ENCODE peak calls at places on chromosomes 13 and 19, in six cellular contexts. F is PC-3, X is Peyer's patch, T is IMR-90, S is keratinocyte, N is psoas muscle. D is an unnamed sample. For H3K36me3 and H3K4me1, the result is how much of the 10 kb centered on the place peaks cover.

GRCh38 chr13:20882206-20882605 is 20.3 kb downstream of the XPO4 start:
- DNase-seq in F (no peak), X (no peak), T (peak), S (no peak), N (no peak), D (no peak)

GRCh38 chr13:71240906-71241305 is 626.1 kb downstream of the DACH1 start:
- DNase-seq in F (peak), X (no peak), T (no peak), S (no peak), N (no peak), D (no peak)

GRCh38 chr13:103883152-103883551 is 816.9 kb upstream of the SLC10A2 start:
- DNase-seq in F (peak), X (peak), T (peak), S (no peak), N (peak), D (peak)

GRCh38 chr19:812049-812816 is 9.5 kb downstream of the PLPPR3 start:
- DNase-seq in F (no peak), X (no peak), T (no peak), S (no peak), N (no peak), D (no peak)

GRCh38 chr13:78147905-78148304 is 229.3 kb upstream of the EDNRB start:
- DNase-seq in F (peak), X (no peak), T (peak), S (no peak), N (no peak), D (no peak)

GRCh38 chr13:46735425-46735824 is 61.5 kb downstream of the ESD start:
- DNase-seq in F (no peak), X (no peak), T (no peak), S (no peak), N (no peak), D (no peak)

GRCh38 chr19:8322638-8322997 is 1.3 kb downstream of the RPS28 start:
- DNase-seq in F (no peak), X (no peak), T (no peak), S (no peak), N (no peak), D (no peak)

GRCh38 chr19:51777570-51778460 is 16.8 kb downstream of the FPR2 start:
- DNase-seq in F (peak), X (no peak), T (peak), S (no peak), N (peak), D (no peak)

GRCh38 chr13:101474419-101474957 is 22.0 kb downstream of the ITGBL1 start:
- DNase-seq in F (peak), X (no peak), T (peak), S (no peak), N (no peak), D (no peak)

GRCh38 chr13:98768522-98768921 is 16.1 kb upstream of the SLC15A1 start:
- DNase-seq in F (no peak), X (no peak), T (no peak), S (no peak), N (no peak), D (no peak)
- H3K36me3 ChIP-seq in F (under half), X (under half), T (under half), S (under half), N (under half), D (under half)

GRCh38 chr19:48250290-48251025 is 5.3 kb downstream of the CARD8 start:
- DNase-seq in F (no peak), X (no peak), T (no peak), S (no peak), N (no peak), D (no peak)

GRCh38 chr19:48252625-48253024 is 3.1 kb downstream of the CARD8 start:
- DNase-seq in F (no peak), X (no peak), T (no peak), S (no peak), N (no peak), D (no peak)

GRCh38 chr19:48255376-48256303 is at the start of gene CARD8:
- DNase-seq in F (peak), X (peak), T (peak), S (no peak), N (peak), D (peak)

GRCh38 chr19:48254529-48254970 is 1.2 kb downstream of the CARD8 start:
- DNase-seq in F (no peak), X (no peak), T (no peak), S (no peak), N (no peak), D (no peak)

DNA sequence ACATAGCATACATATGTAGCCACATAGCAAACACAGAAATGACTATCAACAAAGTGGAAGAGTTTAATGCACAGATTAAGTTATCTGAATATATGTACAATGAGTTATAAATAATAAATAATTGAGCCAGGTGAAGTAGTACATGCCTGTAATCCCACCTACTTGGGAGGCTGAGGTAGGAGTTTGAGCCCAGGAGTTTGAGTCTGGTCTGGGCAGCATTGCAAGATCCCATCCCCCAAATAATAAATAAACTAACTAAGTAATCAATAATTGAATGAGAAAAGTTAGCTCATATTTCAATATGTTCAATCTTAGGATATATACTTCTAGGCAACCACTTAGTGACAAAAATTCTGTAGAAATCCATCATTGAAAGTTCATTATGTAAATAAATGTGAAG is 1.7 kb downstream of the CARD8 start:
- DNase-seq in F (no peak), X (no peak), T (no peak), S (no peak), N (no peak), D (no peak)
- H3K4me1 ChIP-seq in F (under half), X (under half), T (under half), S (under half), N (under half), D (under half)

GRCh38 chr19:45801603-45802175 is 9.0 kb upstream of the DMWD start:
- DNase-seq in F (no peak), X (no peak), T (no peak), S (no peak), N (no peak), D (no peak)
- TF ChIP-seq CTCF in F (no peak), X (no peak), T (no peak), S (no peak), N (no peak), D (no peak)

GRCh38 chr19:16228637-16229321 is 31.1 kb downstream of the AP1M1 start:
- DNase-seq in F (no peak), X (no peak), T (no peak), S (no peak), N (no peak), D (no peak)
- H3K36me3 ChIP-seq in F (under half), X (under half), T (half or more), S (under half), N (half or more), D (half or more)

GRCh38 chr19:19420570-19421301 is 15.3 kb downstream of the GATAD2A start:
- DNase-seq in F (peak), X (no peak), T (no peak), S (no peak), N (no peak), D (no peak)

GRCh38 chr19:19418548-19419260 is 13.2 kb downstream of the GATAD2A start:
- DNase-seq in F (no peak), X (no peak), T (no peak), S (no peak), N (no peak), D (no peak)

GRCh38 chr19:19423322-19423721 is 17.8 kb downstream of the GATAD2A start:
- DNase-seq in F (no peak), X (no peak), T (no peak), S (no peak), N (no peak), D (no peak)

GRCh38 chr19:19422156-19422555 is 16.7 kb downstream of the GATAD2A start:
- DNase-seq in F (no peak), X (no peak), T (no peak), S (no peak), N (no peak), D (no peak)

DNA sequence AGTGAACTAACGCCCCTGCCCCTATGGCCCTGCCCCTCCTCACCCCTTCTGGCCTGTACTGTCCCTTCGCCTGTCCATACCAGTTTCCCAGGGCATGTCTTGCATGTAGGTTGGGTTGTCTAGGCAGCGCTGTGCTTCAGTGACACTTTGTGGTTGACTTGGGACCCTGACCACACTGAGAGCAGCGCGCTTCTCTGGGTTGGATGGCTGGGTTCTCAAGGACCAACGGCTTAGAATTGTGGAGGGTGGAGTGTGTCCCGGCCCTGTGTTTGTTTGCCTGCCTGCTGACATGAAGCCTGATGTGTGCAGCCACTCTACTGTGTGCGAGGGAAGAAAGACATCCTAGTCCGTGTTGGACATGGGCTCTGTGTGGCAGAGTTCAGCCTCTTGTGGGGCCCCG is 15.9 kb downstream of the GATAD2A start:
- DNase-seq in F (no peak), X (no peak), T (no peak), S (no peak), N (no peak), D (no peak)
- H3K4me1 ChIP-seq in F (under half), X (under half), T (under half), S (under half), N (half or more), D (under half)

GRCh38 chr13:38577048-38577447 is 109.8 kb upstream of the FREM2 start:
- DNase-seq in F (no peak), X (no peak), T (no peak), S (no peak), N (no peak), D (no peak)
- TF ChIP-seq CTCF in F (no peak), X (no peak), T (no peak), S (no peak), N (no peak), D (no peak)

DNA sequence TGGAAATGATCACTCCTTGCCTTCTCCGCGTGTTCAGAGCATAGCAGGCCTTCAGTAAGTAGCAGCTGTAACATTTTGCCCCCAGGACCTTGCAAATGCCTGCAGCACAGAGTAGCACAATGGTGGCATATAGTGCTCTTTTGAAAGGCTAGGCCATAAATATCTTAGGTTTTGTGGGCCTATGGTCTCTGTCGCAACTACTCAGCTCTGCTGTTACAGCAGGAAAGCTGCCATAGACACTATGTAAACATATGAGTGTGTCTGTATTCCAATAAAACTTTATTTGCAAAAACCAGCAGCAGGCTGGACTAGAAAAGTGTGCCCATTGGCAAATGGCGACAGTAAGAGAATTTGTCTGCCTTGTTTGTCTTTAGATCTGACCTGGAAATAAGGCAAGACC is 9.4 kb downstream of the ITPKC start:
- DNase-seq in F (peak), X (no peak), T (no peak), S (no peak), N (no peak), D (no peak)
- H3K36me3 ChIP-seq in F (under half), X (under half), T (half or more), S (under half), N (half or more), D (under half)

DNA sequence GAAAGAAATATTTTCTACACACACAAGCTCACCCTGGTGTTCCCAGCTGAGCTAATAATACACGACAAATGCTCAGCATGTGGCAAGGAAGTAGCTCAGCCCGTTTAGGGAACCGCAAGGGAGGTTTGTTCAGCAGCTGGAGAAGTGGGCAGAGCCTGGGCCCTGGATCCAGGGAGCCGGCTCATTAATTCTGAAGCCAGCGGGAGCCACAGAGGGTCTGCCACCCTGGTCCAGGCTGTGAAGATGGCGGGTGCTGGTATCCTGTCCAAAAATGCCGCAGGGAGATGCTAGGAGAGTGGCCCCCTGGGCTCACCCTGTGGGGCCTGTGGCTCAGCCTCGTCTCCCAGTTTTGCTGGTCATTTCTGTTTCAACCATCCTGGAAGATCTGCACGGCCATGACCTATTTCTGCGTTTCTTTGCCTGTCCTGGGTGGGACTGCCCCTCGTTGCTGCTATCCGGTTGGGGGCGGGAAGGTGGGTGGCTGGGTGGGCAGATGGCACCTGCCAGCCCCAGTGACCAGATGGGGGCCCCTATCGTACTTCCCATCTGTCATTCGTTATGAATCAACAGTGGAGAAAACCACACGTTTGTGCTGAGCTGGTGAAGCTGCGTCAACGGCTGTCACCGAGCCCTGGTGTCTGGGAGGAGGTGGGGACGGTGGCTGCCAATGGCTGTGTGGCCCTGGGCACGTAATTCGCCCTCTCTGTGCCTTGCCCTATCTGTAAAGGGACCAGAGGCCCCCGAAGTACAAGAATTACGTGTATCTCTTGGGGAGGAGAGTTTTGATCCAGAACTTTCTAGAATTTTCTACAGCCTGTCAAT is 2.7 kb upstream of the GNA15 start:
- DNase-seq in F (no peak), X (peak), T (peak), S (no peak), N (no peak), D (peak)
- H3K4me1 ChIP-seq in F (under half), X (under half), T (under half), S (under half), N (under half), D (half or more)

D was measured in left lung.